ENCODE peak calls at places on chromosomes 3 and 15, in four cellular contexts. One of them, this sample, is unnamed.

GRCh38 chr3:105504440-105504951 is 137.8 kb downstream of the ALCAM start:
- DNase-seq in NCI-H69: peak; percentile 29
- DNase-seq in H54: no peak
- DNase-seq in GM12865: no peak
- DNase-seq in this sample: no peak

GRCh38 chr3:148546959-148547358 is 150.7 kb upstream of the AGTR1 start:
- DNase-seq in NCI-H69: no peak
- DNase-seq in GM12865: no peak
- DNase-seq in H54: no peak
- DNase-seq in this sample: no peak

GRCh38 chr15:96335429-96335807 is 4.9 kb downstream of the NR2F2 start:
- DNase-seq in H54: no peak
- DNase-seq in NCI-H69: no peak
- DNase-seq in GM12865: no peak
- DNase-seq in this sample: no peak

GRCh38 chr3:39170461-39170860 is 17.1 kb upstream of the CSRNP1 start:
- DNase-seq in GM12865: no peak
- DNase-seq in NCI-H69: no peak
- DNase-seq in H54: no peak
- DNase-seq in this sample: no peak

GRCh38 chr3:42120866-42121265 is 29.7 kb downstream of the TRAK1 start:
- DNase-seq in GM12865: peak; percentile 55
- DNase-seq in NCI-H69: peak; percentile 56
- DNase-seq in H54: no peak
- DNase-seq in this sample: no peak

GRCh38 chr15:42079401-42079908 is 14.9 kb downstream of the PLA2G4D start:
- DNase-seq in H54: no peak
- DNase-seq in NCI-H69: peak; percentile 54
- DNase-seq in GM12865: no peak
- DNase-seq in this sample: no peak

GRCh38 chr3:160460033-160460432 is 10.4 kb upstream of the TRIM59 start:
- DNase-seq in H54: no peak
- DNase-seq in GM12865: no peak
- DNase-seq in NCI-H69: no peak
- DNase-seq in this sample: no peak

GRCh38 chr15:40964006-40964405 is 10.7 kb downstream of the CHAC1 start:
- DNase-seq in NCI-H69: no peak
- DNase-seq in GM12865: no peak
- DNase-seq in H54: no peak
- DNase-seq in this sample: no peak

GRCh38 chr3:114435733-114436132 is 141.9 kb downstream of the TIGIT start:
- DNase-seq in H54: no peak
- DNase-seq in GM12865: no peak
- DNase-seq in NCI-H69: no peak
- DNase-seq in this sample: no peak

GRCh38 chr3:139418144-139418543 is 28.7 kb upstream of the COPB2 start:
- DNase-seq in NCI-H69: no peak
- DNase-seq in H54: no peak
- DNase-seq in GM12865: no peak
- DNase-seq in this sample: no peak

GRCh38 chr3:40753956-40754355 is 229.2 kb downstream of the ZNF621 start:
- DNase-seq in GM12865: no peak
- DNase-seq in NCI-H69: no peak
- DNase-seq in H54: no peak
- DNase-seq in this sample: no peak

GRCh38 chr15:29095746-29096145 is 173.9 kb downstream of the NSMCE3 start:
- DNase-seq in GM12865: no peak
- DNase-seq in H54: no peak
- DNase-seq in NCI-H69: no peak
- DNase-seq in this sample: no peak

GRCh38 chr3:37453393-37454391 is 279.3 kb upstream of the LRRFIP2 start:
- DNase-seq in H54: no peak
- DNase-seq in NCI-H69: no peak
- DNase-seq in GM12865: no peak
- DNase-seq in this sample: no peak

GRCh38 chr3:48466386-48467109 is 20.0 kb downstream of the ATRIP start:
- DNase-seq in GM12865: peak; percentile 49
- DNase-seq in NCI-H69: no peak
- DNase-seq in H54: no peak
- DNase-seq in this sample: peak; percentile 27

GRCh38 chr15:88012233-88012632 is 244.3 kb downstream of the NTRK3 start:
- DNase-seq in GM12865: no peak
- DNase-seq in H54: no peak
- DNase-seq in NCI-H69: no peak
- DNase-seq in this sample: no peak

GRCh38 chr3:60967141-60967540 is 284.1 kb downstream of the FHIT start:
- DNase-seq in H54: no peak
- DNase-seq in NCI-H69: no peak
- DNase-seq in GM12865: no peak
- DNase-seq in this sample: no peak

GRCh38 chr15:77224352-77224751 is 153.4 kb upstream of the TSPAN3 start:
- DNase-seq in H54: no peak
- DNase-seq in NCI-H69: peak; percentile 53
- DNase-seq in GM12865: no peak
- DNase-seq in this sample: no peak

GRCh38 chr15:34818531-34818930 is 23.2 kb upstream of the ACTC1 start:
- DNase-seq in GM12865: no peak
- DNase-seq in H54: no peak
- DNase-seq in NCI-H69: no peak
- DNase-seq in this sample: no peak

GRCh38 chr3:59150039-59150438 is 100.2 kb upstream of the CFAP20DC start:
- DNase-seq in NCI-H69: peak; percentile 80
- DNase-seq in H54: no peak
- DNase-seq in GM12865: no peak
- DNase-seq in this sample: no peak

GRCh38 chr3:158105710-158106438 is at the start of gene SHOX2:
- DNase-seq in NCI-H69: peak; percentile 73
- DNase-seq in H54: peak; percentile 15
- DNase-seq in GM12865: no peak
- DNase-seq in this sample: no peak

GRCh38 chr15:40323953-40324937 is 753 bp downstream of the INAFM2 start:
- DNase-seq in NCI-H69: peak; percentile 57
- DNase-seq in H54: no peak
- DNase-seq in GM12865: peak; percentile 41
- DNase-seq in this sample: no peak

GRCh38 chr3:177337548-177338331 is 140.5 kb upstream of the TBL1XR1 start:
- DNase-seq in NCI-H69: peak; percentile 31
- DNase-seq in GM12865: peak; percentile 91
- DNase-seq in H54: no peak
- DNase-seq in this sample: peak; percentile 71

GRCh38 chr15:70835415-70835814 is 18.5 kb downstream of the LARP6 start:
- DNase-seq in GM12865: no peak
- DNase-seq in H54: no peak
- DNase-seq in NCI-H69: no peak
- DNase-seq in this sample: no peak

GRCh38 chr3:33131328-33132018 is 17.7 kb downstream of the CRTAP start:
- DNase-seq in H54: no peak
- DNase-seq in GM12865: peak; percentile 80
- DNase-seq in NCI-H69: peak; percentile 66
- DNase-seq in this sample: peak; percentile 32

GRCh38 chr3:187767266-187768032 is 22.2 kb upstream of the BCL6 start:
- DNase-seq in NCI-H69: no peak
- DNase-seq in H54: no peak
- DNase-seq in GM12865: no peak
- DNase-seq in this sample: no peak

GRCh38 chr3:126847061-126847460 is 135.9 kb upstream of the PLXNA1 start:
- DNase-seq in NCI-H69: no peak
- DNase-seq in GM12865: no peak
- DNase-seq in H54: no peak
- DNase-seq in this sample: no peak

GRCh38 chr15:68536331-68537095 is 42.3 kb upstream of the CORO2B start:
- DNase-seq in NCI-H69: no peak
- DNase-seq in H54: no peak
- DNase-seq in GM12865: no peak
- DNase-seq in this sample: no peak

GRCh38 chr3:69442771-69443197 is 56.9 kb upstream of the FRMD4B start:
- DNase-seq in H54: no peak
- DNase-seq in GM12865: peak; percentile 35
- DNase-seq in NCI-H69: no peak
- DNase-seq in this sample: no peak

GRCh38 chr3:167895684-167896083 is 160.2 kb downstream of the SERPINI1 start:
- DNase-seq in H54: no peak
- DNase-seq in GM12865: no peak
- DNase-seq in NCI-H69: no peak
- DNase-seq in this sample: no peak

GRCh38 chr3:104323226-104323625 is 1043.5 kb upstream of the ALCAM start:
- DNase-seq in H54: no peak
- DNase-seq in NCI-H69: no peak
- DNase-seq in GM12865: no peak
- DNase-seq in this sample: no peak

This sample was measured in immature natural killer cell.